ENCODE peak calls at places on chromosomes 11 and 22, in eight cellular contexts. One of them, this sample, is unnamed.
A peak's percentile ranks its signal among the peaks of the same experiment; 100 is the strongest.

GRCh38 chr11:93291889-93292288 is 38.7 kb upstream of the DEUP1 start:
- DNase-seq in T-helper 2 cell: no peak
- DNase-seq in tibial nerve: no peak
- DNase-seq in NCI-H1092: no peak
- DNase-seq in D341Med: no peak
- DNase-seq in activated CD4-positive, CD25-positive, alpha-beta regulatory T cell treated with anti-CD3 and anti-CD28 coated beads, Interleukin-2, amount 50 U/mL, for 16 hours: no peak
- DNase-seq in mesendoderm: no peak
- DNase-seq in neural crest cell: no peak
- DNase-seq in this sample: no peak

GRCh38 chr11:30197869-30198268 is 32.9 kb upstream of the FSHB start:
- DNase-seq in T-helper 2 cell: no peak
- DNase-seq in tibial nerve: no peak
- DNase-seq in NCI-H1092: no peak
- DNase-seq in D341Med: no peak
- DNase-seq in activated CD4-positive, CD25-positive, alpha-beta regulatory T cell treated with anti-CD3 and anti-CD28 coated beads, Interleukin-2, amount 50 U/mL, for 16 hours: no peak
- DNase-seq in mesendoderm: no peak
- DNase-seq in neural crest cell: no peak
- DNase-seq in this sample: no peak

GRCh38 chr22:44181033-44181911 is 547 bp downstream of the PARVG start:
- DNase-seq in T-helper 2 cell: no peak
- DNase-seq in tibial nerve: no peak
- DNase-seq in NCI-H1092: no peak
- DNase-seq in D341Med: no peak
- DNase-seq in activated CD4-positive, CD25-positive, alpha-beta regulatory T cell treated with anti-CD3 and anti-CD28 coated beads, Interleukin-2, amount 50 U/mL, for 16 hours: peak; percentile 21
- DNase-seq in mesendoderm: no peak
- DNase-seq in neural crest cell: no peak
- DNase-seq in this sample: no peak

GRCh38 chr11:10305262-10305963 is 540 bp downstream of the ADM start:
- DNase-seq in T-helper 2 cell: no peak
- DNase-seq in tibial nerve: no peak
- DNase-seq in NCI-H1092: no peak
- DNase-seq in D341Med: peak; percentile 78
- DNase-seq in activated CD4-positive, CD25-positive, alpha-beta regulatory T cell treated with anti-CD3 and anti-CD28 coated beads, Interleukin-2, amount 50 U/mL, for 16 hours: no peak
- DNase-seq in mesendoderm: peak; percentile 59
- DNase-seq in neural crest cell: peak; percentile 35
- DNase-seq in this sample: no peak

GRCh38 chr11:63179446-63180068 is 35.5 kb upstream of the SLC22A24 start:
- DNase-seq in T-helper 2 cell: no peak
- DNase-seq in tibial nerve: no peak
- DNase-seq in NCI-H1092: no peak
- DNase-seq in D341Med: no peak
- DNase-seq in activated CD4-positive, CD25-positive, alpha-beta regulatory T cell treated with anti-CD3 and anti-CD28 coated beads, Interleukin-2, amount 50 U/mL, for 16 hours: no peak
- DNase-seq in mesendoderm: peak; percentile 23
- DNase-seq in neural crest cell: no peak
- DNase-seq in this sample: no peak

GRCh38 chr22:35538801-35539321 is 1.8 kb upstream of the RASD2 start:
- DNase-seq in T-helper 2 cell: no peak
- DNase-seq in tibial nerve: no peak
- DNase-seq in NCI-H1092: no peak
- DNase-seq in D341Med: peak; percentile 74
- DNase-seq in activated CD4-positive, CD25-positive, alpha-beta regulatory T cell treated with anti-CD3 and anti-CD28 coated beads, Interleukin-2, amount 50 U/mL, for 16 hours: no peak
- DNase-seq in mesendoderm: peak; percentile 66
- DNase-seq in neural crest cell: peak; percentile 51
- DNase-seq in this sample: no peak

GRCh38 chr11:57801185-57801490 is 39.5 kb downstream of the CTNND1 start:
- DNase-seq in T-helper 2 cell: no peak
- DNase-seq in tibial nerve: no peak
- DNase-seq in NCI-H1092: no peak
- DNase-seq in D341Med: no peak
- DNase-seq in activated CD4-positive, CD25-positive, alpha-beta regulatory T cell treated with anti-CD3 and anti-CD28 coated beads, Interleukin-2, amount 50 U/mL, for 16 hours: no peak
- DNase-seq in mesendoderm: no peak
- DNase-seq in neural crest cell: no peak
- DNase-seq in this sample: no peak

GRCh38 chr11:92224394-92225205 is at the start of gene FAT3:
- DNase-seq in T-helper 2 cell: no peak
- DNase-seq in tibial nerve: no peak
- DNase-seq in NCI-H1092: peak; percentile 75
- DNase-seq in D341Med: peak; percentile 78
- DNase-seq in activated CD4-positive, CD25-positive, alpha-beta regulatory T cell treated with anti-CD3 and anti-CD28 coated beads, Interleukin-2, amount 50 U/mL, for 16 hours: no peak
- DNase-seq in mesendoderm: peak; percentile 94
- DNase-seq in neural crest cell: peak; percentile 63
- DNase-seq in this sample: peak; percentile 66

GRCh38 chr22:46587492-46588278 is 32.5 kb upstream of the GRAMD4 start:
- DNase-seq in T-helper 2 cell: no peak
- DNase-seq in tibial nerve: no peak
- DNase-seq in NCI-H1092: no peak
- DNase-seq in D341Med: no peak
- DNase-seq in activated CD4-positive, CD25-positive, alpha-beta regulatory T cell treated with anti-CD3 and anti-CD28 coated beads, Interleukin-2, amount 50 U/mL, for 16 hours: no peak
- DNase-seq in mesendoderm: no peak
- DNase-seq in neural crest cell: no peak
- DNase-seq in this sample: no peak

GRCh38 chr22:36926309-36926708 is 12.9 kb downstream of the CSF2RB start:
- DNase-seq in T-helper 2 cell: no peak
- DNase-seq in tibial nerve: no peak
- DNase-seq in NCI-H1092: no peak
- DNase-seq in D341Med: no peak
- DNase-seq in activated CD4-positive, CD25-positive, alpha-beta regulatory T cell treated with anti-CD3 and anti-CD28 coated beads, Interleukin-2, amount 50 U/mL, for 16 hours: no peak
- DNase-seq in mesendoderm: no peak
- DNase-seq in neural crest cell: no peak
- DNase-seq in this sample: no peak

GRCh38 chr11:76605338-76606074 is 65.0 kb downstream of the LRRC32 start:
- DNase-seq in T-helper 2 cell: no peak
- DNase-seq in tibial nerve: no peak
- DNase-seq in NCI-H1092: no peak
- DNase-seq in D341Med: no peak
- DNase-seq in activated CD4-positive, CD25-positive, alpha-beta regulatory T cell treated with anti-CD3 and anti-CD28 coated beads, Interleukin-2, amount 50 U/mL, for 16 hours: no peak
- DNase-seq in mesendoderm: no peak
- DNase-seq in neural crest cell: no peak
- DNase-seq in this sample: no peak

GRCh38 chr11:72965672-72966071 is 151.5 kb downstream of the ATG16L2 start:
- DNase-seq in T-helper 2 cell: no peak
- DNase-seq in tibial nerve: no peak
- DNase-seq in NCI-H1092: no peak
- DNase-seq in D341Med: no peak
- DNase-seq in activated CD4-positive, CD25-positive, alpha-beta regulatory T cell treated with anti-CD3 and anti-CD28 coated beads, Interleukin-2, amount 50 U/mL, for 16 hours: no peak
- DNase-seq in mesendoderm: no peak
- DNase-seq in neural crest cell: no peak
- DNase-seq in this sample: no peak

GRCh38 chr22:27804683-27805297 is 3.2 kb upstream of the MN1 start:
- DNase-seq in T-helper 2 cell: no peak
- DNase-seq in tibial nerve: peak; percentile 59
- DNase-seq in NCI-H1092: peak; percentile 26
- DNase-seq in D341Med: peak; percentile 89
- DNase-seq in activated CD4-positive, CD25-positive, alpha-beta regulatory T cell treated with anti-CD3 and anti-CD28 coated beads, Interleukin-2, amount 50 U/mL, for 16 hours: peak; percentile 27
- DNase-seq in mesendoderm: peak; percentile 72
- DNase-seq in neural crest cell: peak; percentile 78
- DNase-seq in this sample: peak; percentile 88

GRCh38 chr11:45484326-45484725 is 181.1 kb downstream of the CHST1 start:
- DNase-seq in T-helper 2 cell: no peak
- DNase-seq in tibial nerve: no peak
- DNase-seq in NCI-H1092: no peak
- DNase-seq in D341Med: no peak
- DNase-seq in activated CD4-positive, CD25-positive, alpha-beta regulatory T cell treated with anti-CD3 and anti-CD28 coated beads, Interleukin-2, amount 50 U/mL, for 16 hours: no peak
- DNase-seq in mesendoderm: peak; percentile 31
- DNase-seq in neural crest cell: no peak
- DNase-seq in this sample: no peak

GRCh38 chr11:19393941-19394340 is 153.2 kb upstream of the E2F8 start:
- DNase-seq in T-helper 2 cell: no peak
- DNase-seq in tibial nerve: no peak
- DNase-seq in NCI-H1092: no peak
- DNase-seq in D341Med: no peak
- DNase-seq in activated CD4-positive, CD25-positive, alpha-beta regulatory T cell treated with anti-CD3 and anti-CD28 coated beads, Interleukin-2, amount 50 U/mL, for 16 hours: no peak
- DNase-seq in mesendoderm: peak; percentile 40
- DNase-seq in neural crest cell: no peak
- DNase-seq in this sample: no peak

GRCh38 chr11:45163956-45164575 is 17.6 kb downstream of the PRDM11 start:
- DNase-seq in T-helper 2 cell: no peak
- DNase-seq in tibial nerve: no peak
- DNase-seq in NCI-H1092: no peak
- DNase-seq in D341Med: no peak
- DNase-seq in activated CD4-positive, CD25-positive, alpha-beta regulatory T cell treated with anti-CD3 and anti-CD28 coated beads, Interleukin-2, amount 50 U/mL, for 16 hours: no peak
- DNase-seq in mesendoderm: no peak
- DNase-seq in neural crest cell: no peak
- DNase-seq in this sample: peak; percentile 73

GRCh38 chr11:2298131-2298794 is 3.5 kb downstream of the C11orf21 start:
- DNase-seq in T-helper 2 cell: no peak
- DNase-seq in tibial nerve: no peak
- DNase-seq in NCI-H1092: no peak
- DNase-seq in D341Med: no peak
- DNase-seq in activated CD4-positive, CD25-positive, alpha-beta regulatory T cell treated with anti-CD3 and anti-CD28 coated beads, Interleukin-2, amount 50 U/mL, for 16 hours: no peak
- DNase-seq in mesendoderm: no peak
- DNase-seq in neural crest cell: no peak
- DNase-seq in this sample: no peak

GRCh38 chr11:45805305-45806071 is 539 bp downstream of the SLC35C1 start:
- DNase-seq in T-helper 2 cell: no peak
- DNase-seq in tibial nerve: no peak
- DNase-seq in NCI-H1092: no peak
- DNase-seq in D341Med: no peak
- DNase-seq in activated CD4-positive, CD25-positive, alpha-beta regulatory T cell treated with anti-CD3 and anti-CD28 coated beads, Interleukin-2, amount 50 U/mL, for 16 hours: no peak
- DNase-seq in mesendoderm: peak; percentile 77
- DNase-seq in neural crest cell: peak; percentile 17
- DNase-seq in this sample: no peak

GRCh38 chr22:29435236-29435635 is 3.1 kb upstream of the RFPL1 start:
- DNase-seq in T-helper 2 cell: no peak
- DNase-seq in tibial nerve: no peak
- DNase-seq in NCI-H1092: no peak
- DNase-seq in D341Med: no peak
- DNase-seq in activated CD4-positive, CD25-positive, alpha-beta regulatory T cell treated with anti-CD3 and anti-CD28 coated beads, Interleukin-2, amount 50 U/mL, for 16 hours: no peak
- DNase-seq in mesendoderm: no peak
- DNase-seq in neural crest cell: no peak
- DNase-seq in this sample: no peak

GRCh38 chr11:47566166-47566546 is 757 bp downstream of the PTPMT1 start:
- DNase-seq in T-helper 2 cell: no peak
- DNase-seq in tibial nerve: no peak
- DNase-seq in NCI-H1092: no peak
- DNase-seq in D341Med: no peak
- DNase-seq in activated CD4-positive, CD25-positive, alpha-beta regulatory T cell treated with anti-CD3 and anti-CD28 coated beads, Interleukin-2, amount 50 U/mL, for 16 hours: no peak
- DNase-seq in mesendoderm: no peak
- DNase-seq in neural crest cell: no peak
- DNase-seq in this sample: no peak

GRCh38 chr11:13962562-13963168 is at the start of gene SPON1:
- DNase-seq in T-helper 2 cell: no peak
- DNase-seq in tibial nerve: no peak
- DNase-seq in NCI-H1092: no peak
- DNase-seq in D341Med: peak; percentile 71
- DNase-seq in activated CD4-positive, CD25-positive, alpha-beta regulatory T cell treated with anti-CD3 and anti-CD28 coated beads, Interleukin-2, amount 50 U/mL, for 16 hours: no peak
- DNase-seq in mesendoderm: peak; percentile 87
- DNase-seq in neural crest cell: peak; percentile 59
- DNase-seq in this sample: no peak

GRCh38 chr11:108620958-108621772 is 27.6 kb upstream of the EXPH5 start:
- DNase-seq in T-helper 2 cell: no peak
- DNase-seq in tibial nerve: no peak
- DNase-seq in NCI-H1092: no peak
- DNase-seq in D341Med: no peak
- DNase-seq in activated CD4-positive, CD25-positive, alpha-beta regulatory T cell treated with anti-CD3 and anti-CD28 coated beads, Interleukin-2, amount 50 U/mL, for 16 hours: no peak
- DNase-seq in mesendoderm: no peak
- DNase-seq in neural crest cell: no peak
- DNase-seq in this sample: no peak

GRCh38 chr11:28176231-28176853 is 68.2 kb downstream of the METTL15 start:
- DNase-seq in T-helper 2 cell: no peak
- DNase-seq in tibial nerve: no peak
- DNase-seq in NCI-H1092: no peak
- DNase-seq in D341Med: no peak
- DNase-seq in activated CD4-positive, CD25-positive, alpha-beta regulatory T cell treated with anti-CD3 and anti-CD28 coated beads, Interleukin-2, amount 50 U/mL, for 16 hours: no peak
- DNase-seq in mesendoderm: no peak
- DNase-seq in neural crest cell: no peak
- DNase-seq in this sample: no peak

GRCh38 chr11:76628408-76628947 is 42.1 kb downstream of the LRRC32 start:
- DNase-seq in T-helper 2 cell: no peak
- DNase-seq in tibial nerve: no peak
- DNase-seq in NCI-H1092: no peak
- DNase-seq in D341Med: no peak
- DNase-seq in activated CD4-positive, CD25-positive, alpha-beta regulatory T cell treated with anti-CD3 and anti-CD28 coated beads, Interleukin-2, amount 50 U/mL, for 16 hours: peak; percentile 41
- DNase-seq in mesendoderm: no peak
- DNase-seq in neural crest cell: no peak
- DNase-seq in this sample: no peak

GRCh38 chr11:134791102-134791501 is 379.1 kb upstream of the B3GAT1 start:
- DNase-seq in T-helper 2 cell: no peak
- DNase-seq in tibial nerve: no peak
- DNase-seq in NCI-H1092: no peak
- DNase-seq in D341Med: no peak
- DNase-seq in activated CD4-positive, CD25-positive, alpha-beta regulatory T cell treated with anti-CD3 and anti-CD28 coated beads, Interleukin-2, amount 50 U/mL, for 16 hours: no peak
- DNase-seq in mesendoderm: no peak
- DNase-seq in neural crest cell: no peak
- DNase-seq in this sample: no peak

GRCh38 chr11:12064954-12065280 is 45.5 kb upstream of the MICAL2 start:
- DNase-seq in T-helper 2 cell: no peak
- DNase-seq in tibial nerve: no peak
- DNase-seq in NCI-H1092: no peak
- DNase-seq in D341Med: no peak
- DNase-seq in activated CD4-positive, CD25-positive, alpha-beta regulatory T cell treated with anti-CD3 and anti-CD28 coated beads, Interleukin-2, amount 50 U/mL, for 16 hours: no peak
- DNase-seq in mesendoderm: no peak
- DNase-seq in neural crest cell: no peak
- DNase-seq in this sample: no peak

GRCh38 chr11:94400839-94401772 is at the start of gene GPR83:
- DNase-seq in T-helper 2 cell: no peak
- DNase-seq in tibial nerve: no peak
- DNase-seq in NCI-H1092: peak; percentile 14
- DNase-seq in D341Med: peak; percentile 79
- DNase-seq in activated CD4-positive, CD25-positive, alpha-beta regulatory T cell treated with anti-CD3 and anti-CD28 coated beads, Interleukin-2, amount 50 U/mL, for 16 hours: no peak
- DNase-seq in mesendoderm: peak; percentile 82
- DNase-seq in neural crest cell: peak; percentile 37
- DNase-seq in this sample: no peak

GRCh38 chr11:128653828-128654231 is 40.0 kb upstream of the FLI1 start:
- DNase-seq in T-helper 2 cell: no peak
- DNase-seq in tibial nerve: no peak
- DNase-seq in NCI-H1092: no peak
- DNase-seq in D341Med: no peak
- DNase-seq in activated CD4-positive, CD25-positive, alpha-beta regulatory T cell treated with anti-CD3 and anti-CD28 coated beads, Interleukin-2, amount 50 U/mL, for 16 hours: no peak
- DNase-seq in mesendoderm: peak; percentile 91
- DNase-seq in neural crest cell: no peak
- DNase-seq in this sample: no peak

GRCh38 chr11:78339483-78339882 is 78.1 kb downstream of the GAB2 start:
- DNase-seq in T-helper 2 cell: no peak
- DNase-seq in tibial nerve: no peak
- DNase-seq in NCI-H1092: peak; percentile 66
- DNase-seq in D341Med: no peak
- DNase-seq in activated CD4-positive, CD25-positive, alpha-beta regulatory T cell treated with anti-CD3 and anti-CD28 coated beads, Interleukin-2, amount 50 U/mL, for 16 hours: no peak
- DNase-seq in mesendoderm: no peak
- DNase-seq in neural crest cell: no peak
- DNase-seq in this sample: no peak

GRCh38 chr11:127470485-127470884 is 469.9 kb upstream of the KIRREL3 start:
- DNase-seq in T-helper 2 cell: no peak
- DNase-seq in tibial nerve: no peak
- DNase-seq in NCI-H1092: peak; percentile 34
- DNase-seq in D341Med: no peak
- DNase-seq in activated CD4-positive, CD25-positive, alpha-beta regulatory T cell treated with anti-CD3 and anti-CD28 coated beads, Interleukin-2, amount 50 U/mL, for 16 hours: no peak
- DNase-seq in mesendoderm: peak; percentile 44
- DNase-seq in neural crest cell: peak; percentile 14
- DNase-seq in this sample: no peak

GRCh38 chr22:49166746-49167145 is 660.9 kb downstream of the BRD1 start:
- DNase-seq in T-helper 2 cell: no peak
- DNase-seq in tibial nerve: no peak
- DNase-seq in NCI-H1092: no peak
- DNase-seq in D341Med: no peak
- DNase-seq in activated CD4-positive, CD25-positive, alpha-beta regulatory T cell treated with anti-CD3 and anti-CD28 coated beads, Interleukin-2, amount 50 U/mL, for 16 hours: no peak
- DNase-seq in mesendoderm: no peak
- DNase-seq in neural crest cell: no peak
- DNase-seq in this sample: no peak

GRCh38 chr11:133945087-133945974 is 11.4 kb downstream of the IGSF9B start:
- DNase-seq in T-helper 2 cell: peak; percentile 41
- DNase-seq in tibial nerve: no peak
- DNase-seq in NCI-H1092: peak; percentile 45
- DNase-seq in D341Med: no peak
- DNase-seq in activated CD4-positive, CD25-positive, alpha-beta regulatory T cell treated with anti-CD3 and anti-CD28 coated beads, Interleukin-2, amount 50 U/mL, for 16 hours: peak; percentile 62
- DNase-seq in mesendoderm: no peak
- DNase-seq in neural crest cell: no peak
- DNase-seq in this sample: peak; percentile 69

GRCh38 chr11:77442394-77443053 is 31.4 kb downstream of the PAK1 start:
- DNase-seq in T-helper 2 cell: no peak
- DNase-seq in tibial nerve: no peak
- DNase-seq in NCI-H1092: no peak
- DNase-seq in D341Med: no peak
- DNase-seq in activated CD4-positive, CD25-positive, alpha-beta regulatory T cell treated with anti-CD3 and anti-CD28 coated beads, Interleukin-2, amount 50 U/mL, for 16 hours: no peak
- DNase-seq in mesendoderm: no peak
- DNase-seq in neural crest cell: no peak
- DNase-seq in this sample: no peak

GRCh38 chr11:94171693-94172440 is 43.2 kb downstream of the PANX1 start:
- DNase-seq in T-helper 2 cell: no peak
- DNase-seq in tibial nerve: peak; percentile 32
- DNase-seq in NCI-H1092: no peak
- DNase-seq in D341Med: peak; percentile 38
- DNase-seq in activated CD4-positive, CD25-positive, alpha-beta regulatory T cell treated with anti-CD3 and anti-CD28 coated beads, Interleukin-2, amount 50 U/mL, for 16 hours: no peak
- DNase-seq in mesendoderm: peak; percentile 77
- DNase-seq in neural crest cell: no peak
- DNase-seq in this sample: no peak